ENCODE peak calls at places on chromosomes 13 and 19, in five cellular contexts. One of them, this sample, is unnamed.

GRCh38 chr13:48000559-48001126 is 430 bp downstream of the SUCLA2 start:
- DNase-seq in AG04450: no peak
- DNase-seq in GM19239: peak
- DNase-seq in activated CD8-positive, alpha-beta T cell treated with anti-CD3 and anti-CD28 coated beads for 36 hours: peak
- DNase-seq in BE2C: no peak
- DNase-seq in this sample: no peak

GRCh38 chr19:7919681-7920519 is at the start of gene SNAPC2:
- DNase-seq in GM19239: peak
- DNase-seq in AG04450: peak
- DNase-seq in activated CD8-positive, alpha-beta T cell treated with anti-CD3 and anti-CD28 coated beads for 36 hours: peak
- DNase-seq in BE2C: peak
- DNase-seq in this sample: peak

GRCh38 chr19:48573163-48573505 is 21.2 kb downstream of the SULT2B1 start:
- DNase-seq in BE2C: no peak
- DNase-seq in activated CD8-positive, alpha-beta T cell treated with anti-CD3 and anti-CD28 coated beads for 36 hours: no peak
- DNase-seq in GM19239: no peak
- DNase-seq in AG04450: no peak
- DNase-seq in this sample: no peak

GRCh38 chr13:21676611-21677021 is 5.7 kb downstream of the FGF9 start:
- DNase-seq in GM19239: no peak
- DNase-seq in AG04450: no peak
- DNase-seq in activated CD8-positive, alpha-beta T cell treated with anti-CD3 and anti-CD28 coated beads for 36 hours: peak
- DNase-seq in BE2C: no peak
- DNase-seq in this sample: no peak

GRCh38 chr13:33827152-33827551 is 9.2 kb downstream of the RFC3 start:
- DNase-seq in BE2C: no peak
- DNase-seq in AG04450: no peak
- DNase-seq in GM19239: no peak
- DNase-seq in activated CD8-positive, alpha-beta T cell treated with anti-CD3 and anti-CD28 coated beads for 36 hours: no peak
- DNase-seq in this sample: no peak

GRCh38 chr13:33761744-33762143 is 56.2 kb upstream of the RFC3 start:
- DNase-seq in AG04450: no peak
- DNase-seq in GM19239: no peak
- DNase-seq in BE2C: no peak
- DNase-seq in activated CD8-positive, alpha-beta T cell treated with anti-CD3 and anti-CD28 coated beads for 36 hours: no peak
- DNase-seq in this sample: no peak

GRCh38 chr19:2371656-2372055 is 11.6 kb downstream of the TMPRSS9 start:
- DNase-seq in AG04450: no peak
- DNase-seq in BE2C: no peak
- DNase-seq in GM19239: no peak
- DNase-seq in activated CD8-positive, alpha-beta T cell treated with anti-CD3 and anti-CD28 coated beads for 36 hours: no peak
- DNase-seq in this sample: no peak

GRCh38 chr13:51895906-51896888 is 34.4 kb downstream of the CCDC70 start:
- DNase-seq in activated CD8-positive, alpha-beta T cell treated with anti-CD3 and anti-CD28 coated beads for 36 hours: peak
- DNase-seq in AG04450: peak
- DNase-seq in GM19239: peak
- DNase-seq in BE2C: peak
- DNase-seq in this sample: peak

GRCh38 chr19:17086129-17086528 is 10.6 kb downstream of the MYO9B start:
- DNase-seq in activated CD8-positive, alpha-beta T cell treated with anti-CD3 and anti-CD28 coated beads for 36 hours: no peak
- DNase-seq in GM19239: no peak
- DNase-seq in BE2C: no peak
- DNase-seq in AG04450: no peak
- DNase-seq in this sample: no peak

GRCh38 chr13:111126509-111126908 is 11.4 kb downstream of the ARHGEF7 start:
- DNase-seq in BE2C: no peak
- DNase-seq in activated CD8-positive, alpha-beta T cell treated with anti-CD3 and anti-CD28 coated beads for 36 hours: no peak
- DNase-seq in AG04450: no peak
- DNase-seq in GM19239: no peak
- DNase-seq in this sample: no peak

GRCh38 chr19:46299695-46300094 is 2.9 kb downstream of the HIF3A start:
- DNase-seq in activated CD8-positive, alpha-beta T cell treated with anti-CD3 and anti-CD28 coated beads for 36 hours: no peak
- DNase-seq in BE2C: no peak
- DNase-seq in AG04450: no peak
- DNase-seq in GM19239: no peak
- DNase-seq in this sample: no peak

This sample was measured in SK-N-DZ.